ENCODE peak calls at places on chromosomes 16 and 17, in nine cellular contexts. F is H9, Z is SHP77 treated with DMSO at 0.1 percent for 48 hours, X is body of pancreas, T is NCI-H524, V is EH, E is astrocyte of the spinal cord, R is NCI-H774, U is 8988T. J is an unnamed sample.
A peak's percentile ranks its signal among the peaks of the same experiment; 100 is the strongest.

GRCh38 chr17:55390364-55390977 is 31.2 kb downstream of the MMD start:
- DNase-seq in F (no peak), Z (no peak), X (no peak), T (no peak), V (peak; percentile 12), E (no peak), R (no peak), U (no peak), J (no peak)

GRCh38 chr17:48002920-48003685 is 32.2 kb downstream of the CDK5RAP3 start:
- DNase-seq in F (peak; percentile 79), Z (no peak), X (no peak), T (peak; percentile 90), V (no peak), E (no peak), R (no peak), U (no peak), J (no peak)

GRCh38 chr16:86618431-86619262 is 40.3 kb downstream of the FOXL1 start:
- DNase-seq in F (no peak), Z (no peak), X (no peak), T (no peak), V (peak; percentile 19), E (no peak), R (no peak), U (no peak), J (no peak)

GRCh38 chr17:18219016-18219415 is 6.4 kb upstream of the LLGL1 start:
- DNase-seq in F (no peak), Z (no peak), X (peak; percentile 38), T (no peak), V (peak; percentile 82), E (peak; percentile 53), R (no peak), U (no peak), J (no peak)

GRCh38 chr17:17849863-17850373 is 13.1 kb upstream of the SREBF1 start:
- DNase-seq in F (peak; percentile 53), Z (peak; percentile 28), X (peak; percentile 52), T (peak; percentile 47), V (peak; percentile 70), E (peak; percentile 83), R (no peak), U (no peak), J (no peak)

GRCh38 chr17:17535957-17536356 is 39.8 kb upstream of the RASD1 start:
- DNase-seq in F (no peak), Z (peak; percentile 89), X (peak; percentile 88), T (no peak), V (peak; percentile 81), E (peak; percentile 64), R (no peak), U (no peak), J (no peak)

GRCh38 chr16:27822529-27823437 is 240.7 kb downstream of the GSG1L start:
- DNase-seq in F (no peak), Z (no peak), X (no peak), T (no peak), V (no peak), E (no peak), R (no peak), U (no peak), J (no peak)

GRCh38 chr16:11670171-11671131 is 2.2 kb downstream of the SNN start:
- DNase-seq in F (no peak), Z (no peak), X (no peak), T (peak; percentile 57), V (no peak), E (no peak), R (no peak), U (no peak), J (no peak)

GRCh38 chr17:7548585-7549400 is at the start of gene TNFSF12:
- DNase-seq in F (peak; percentile 68), Z (no peak), X (peak; percentile 67), T (no peak), V (peak; percentile 62), E (no peak), R (no peak), U (no peak), J (no peak)

GRCh38 chr17:78940708-78941107 is 15.5 kb upstream of the TIMP2 start:
- DNase-seq in F (peak; percentile 92), Z (peak; percentile 97), X (no peak), T (peak; percentile 75), V (peak; percentile 74), E (peak; percentile 56), R (peak; percentile 27), U (no peak), J (no peak)

GRCh38 chr16:81625544-81626152 is 153.4 kb upstream of the PLCG2 start:
- DNase-seq in F (no peak), Z (no peak), X (peak; percentile 93), T (no peak), V (peak; percentile 65), E (peak; percentile 43), R (no peak), U (no peak), J (no peak)

GRCh38 chr17:50206604-50207293 is 5.3 kb upstream of the COL1A1 start:
- DNase-seq in F (peak; percentile 91), Z (no peak), X (no peak), T (peak; percentile 60), V (peak; percentile 81), E (peak; percentile 64), R (no peak), U (no peak), J (no peak)

GRCh38 chr16:4410335-4411075 is 5.9 kb downstream of the CORO7 start:
- DNase-seq in F (no peak), Z (peak; percentile 16), X (peak; percentile 53), T (no peak), V (peak; percentile 90), E (peak; percentile 93), R (peak; percentile 23), U (no peak), J (no peak)

GRCh38 chr17:32870027-32870670 is 6.8 kb downstream of the MYO1D start:
- DNase-seq in F (no peak), Z (no peak), X (peak; percentile 23), T (no peak), V (peak; percentile 75), E (no peak), R (no peak), U (no peak), J (no peak)

GRCh38 chr17:64781013-64781392 is 118.9 kb upstream of the SMURF2 start:
- DNase-seq in F (no peak), Z (no peak), X (no peak), T (no peak), V (no peak), E (no peak), R (no peak), U (no peak), J (no peak)

GRCh38 chr17:47404006-47404405 is 80.3 kb downstream of the EFCAB13 start:
- DNase-seq in F (no peak), Z (no peak), X (no peak), T (no peak), V (no peak), E (no peak), R (no peak), U (no peak), J (no peak)

GRCh38 chr16:67294927-67295326 is 15.6 kb downstream of the PLEKHG4 start:
- DNase-seq in F (no peak), Z (no peak), X (no peak), T (no peak), V (peak; percentile 71), E (no peak), R (no peak), U (no peak), J (no peak)

GRCh38 chr16:21301168-21301894 is 23.2 kb upstream of the CRYM start:
- DNase-seq in F (peak; percentile 86), Z (peak; percentile 60), X (peak; percentile 82), T (peak; percentile 81), V (peak; percentile 71), E (peak; percentile 73), R (peak; percentile 83), U (peak; percentile 57), J (peak; percentile 68)

GRCh38 chr17:82346342-82347300 is 12.4 kb upstream of the TEX19 start:
- DNase-seq in F (no peak), Z (no peak), X (no peak), T (no peak), V (no peak), E (no peak), R (no peak), U (no peak), J (no peak)

GRCh38 chr17:66283971-66284370 is 18.4 kb upstream of the PRKCA start:
- DNase-seq in F (no peak), Z (no peak), X (no peak), T (no peak), V (no peak), E (no peak), R (no peak), U (no peak), J (no peak)

GRCh38 chr17:4934173-4934979 is 2.3 kb downstream of the GP1BA start:
- DNase-seq in F (peak; percentile 81), Z (peak; percentile 39), X (peak; percentile 33), T (no peak), V (peak; percentile 59), E (peak; percentile 55), R (no peak), U (no peak), J (no peak)

GRCh38 chr17:9072626-9073339 is 51.5 kb downstream of the NTN1 start:
- DNase-seq in F (peak; percentile 24), Z (no peak), X (peak; percentile 66), T (no peak), V (no peak), E (peak; percentile 1), R (no peak), U (no peak), J (no peak)

GRCh38 chr16:11356573-11357331 is 11.5 kb downstream of the RMI2 start:
- DNase-seq in F (peak; percentile 76), Z (peak; percentile 37), X (peak; percentile 72), T (peak; percentile 59), V (peak; percentile 73), E (peak; percentile 60), R (peak; percentile 7), U (peak; percentile 50), J (no peak)

GRCh38 chr16:12553191-12553590 is 250.5 kb downstream of the CPPED1 start:
- DNase-seq in F (no peak), Z (no peak), X (no peak), T (no peak), V (no peak), E (no peak), R (no peak), U (no peak), J (no peak)

GRCh38 chr17:75814900-75815373 is 29.3 kb downstream of the UNC13D start:
- DNase-seq in F (no peak), Z (no peak), X (no peak), T (no peak), V (peak; percentile 84), E (peak; percentile 76), R (no peak), U (no peak), J (no peak)

GRCh38 chr17:45143767-45144198 is 4.5 kb upstream of the HEXIM1 start:
- DNase-seq in F (peak; percentile 88), Z (no peak), X (peak; percentile 77), T (no peak), V (peak; percentile 90), E (peak; percentile 80), R (no peak), U (no peak), J (no peak)

GRCh38 chr17:10126554-10127493 is 71.6 kb downstream of the GAS7 start:
- DNase-seq in F (no peak), Z (no peak), X (peak; percentile 27), T (peak; percentile 21), V (peak; percentile 47), E (peak; percentile 69), R (no peak), U (no peak), J (no peak)

GRCh38 chr17:55177159-55177913 is 87.4 kb upstream of the HLF start:
- DNase-seq in F (peak; percentile 61), Z (no peak), X (peak; percentile 23), T (peak; percentile 15), V (peak; percentile 46), E (no peak), R (peak; percentile 34), U (no peak), J (no peak)

GRCh38 chr17:81165246-81166032 is at the start of gene PVALEF:
- DNase-seq in F (peak; percentile 63), Z (no peak), X (peak; percentile 33), T (peak; percentile 64), V (no peak), E (no peak), R (no peak), U (peak; percentile 56), J (no peak)

GRCh38 chr16:17885659-17886200 is 415.0 kb upstream of the XYLT1 start:
- DNase-seq in F (peak; percentile 42), Z (no peak), X (no peak), T (no peak), V (no peak), E (no peak), R (no peak), U (no peak), J (no peak)

GRCh38 chr16:28623172-28623711 is 13.4 kb upstream of the SULT1A1 start:
- DNase-seq in F (peak; percentile 39), Z (peak; percentile 80), X (peak; percentile 79), T (peak; percentile 79), V (no peak), E (peak; percentile 12), R (peak; percentile 84), U (no peak), J (peak; percentile 46)

J was measured in CMK.